ENCODE peak calls at places on chromosome 1, in five cellular contexts. W, Z, F, Y and S are unnamed samples.

GRCh38 chr1:209318302-209319056 is 265.0 kb upstream of the CAMK1G start:
- DNase-seq in W (no peak), Z (no peak), F (peak), Y (no peak), S (no peak)

GRCh38 chr1:239025997-239026694 is 360.2 kb upstream of the CHRM3 start:
- DNase-seq in W (no peak), Z (no peak), F (no peak), Y (no peak), S (no peak)

GRCh38 chr1:53172751-53173498 is 23.7 kb upstream of the CPT2 start:
- DNase-seq in W (no peak), Z (no peak), F (no peak), Y (no peak), S (no peak)

GRCh38 chr1:150999051-150999674 is 7.5 kb downstream of the MINDY1 start:
- DNase-seq in W (peak), Z (no peak), F (peak), Y (no peak), S (no peak)

GRCh38 chr1:157363660-157364140 is 188.6 kb downstream of the FCRL5 start:
- DNase-seq in W (peak), Z (peak), F (no peak), Y (no peak), S (no peak)

GRCh38 chr1:39159224-39160036 is 45.1 kb upstream of the MACF1 start:
- DNase-seq in W (no peak), Z (peak), F (peak), Y (no peak), S (no peak)

GRCh38 chr1:154337253-154337894 is 12.0 kb downstream of the ATP8B2 start:
- DNase-seq in W (no peak), Z (no peak), F (no peak), Y (no peak), S (no peak)

GRCh38 chr1:3753656-3754454 is 1.6 kb downstream of the CCDC27 start:
- DNase-seq in W (no peak), Z (no peak), F (no peak), Y (no peak), S (no peak)

GRCh38 chr1:44805311-44806024 is 1.7 kb downstream of the DYNLT4 start:
- DNase-seq in W (peak), Z (peak), F (no peak), Y (no peak), S (no peak)

GRCh38 chr1:50667710-50668356 is 244.6 kb upstream of the DMRTA2 start:
- DNase-seq in W (no peak), Z (no peak), F (peak), Y (no peak), S (no peak)

GRCh38 chr1:87194856-87195255 is 133.8 kb upstream of the LMO4 start:
- DNase-seq in W (no peak), Z (no peak), F (no peak), Y (no peak), S (no peak)

GRCh38 chr1:214514032-214514818 is 37.2 kb downstream of the PTPN14 start:
- DNase-seq in W (no peak), Z (no peak), F (peak), Y (no peak), S (no peak)

GRCh38 chr1:11568687-11569086 is 85.5 kb downstream of the FBXO2 start:
- DNase-seq in W (no peak), Z (no peak), F (peak), Y (no peak), S (no peak)

GRCh38 chr1:111660204-111661150 is 40.9 kb downstream of the RAP1A start:
- DNase-seq in W (no peak), Z (no peak), F (no peak), Y (no peak), S (no peak)

GRCh38 chr1:33010946-33011731 is 25.5 kb downstream of the AK2 start:
- DNase-seq in W (no peak), Z (no peak), F (peak), Y (peak), S (no peak)

GRCh38 chr1:146032613-146033219 is 11.2 kb upstream of the HJV start:
- DNase-seq in W (no peak), Z (no peak), F (peak), Y (no peak), S (no peak)

GRCh38 chr1:32933742-32934322 is 30.8 kb downstream of the RNF19B start:
- DNase-seq in W (no peak), Z (no peak), F (no peak), Y (peak), S (no peak)

GRCh38 chr1:46248122-46248920 is 758 bp downstream of the RAD54L start:
- DNase-seq in W (peak), Z (peak), F (no peak), Y (no peak), S (peak)

GRCh38 chr1:198677027-198677426 is 38.2 kb downstream of the PTPRC start:
- DNase-seq in W (no peak), Z (no peak), F (peak), Y (no peak), S (no peak)

GRCh38 chr1:151060241-151061011 is at the start of gene MLLT11:
- DNase-seq in W (peak), Z (peak), F (peak), Y (peak), S (no peak)

GRCh38 chr1:31216016-31216415 is 23.7 kb downstream of the NKAIN1 start:
- DNase-seq in W (no peak), Z (peak), F (peak), Y (peak), S (no peak)

GRCh38 chr1:157932082-157932481 is 61.4 kb upstream of the KIRREL1 start:
- DNase-seq in W (no peak), Z (no peak), F (peak), Y (no peak), S (no peak)

GRCh38 chr1:151843398-151843797 is 3.8 kb upstream of the C2CD4D start:
- DNase-seq in W (no peak), Z (no peak), F (no peak), Y (no peak), S (no peak)

GRCh38 chr1:235996048-235996785 is 68.7 kb downstream of the NID1 start:
- DNase-seq in W (no peak), Z (no peak), F (no peak), Y (no peak), S (no peak)

GRCh38 chr1:147843486-147843885 is 59.1 kb upstream of the GJA8 start:
- DNase-seq in W (no peak), Z (no peak), F (no peak), Y (no peak), S (no peak)

GRCh38 chr1:210467440-210468040 is 138.8 kb downstream of the HHAT start:
- DNase-seq in W (no peak), Z (no peak), F (no peak), Y (no peak), S (no peak)

GRCh38 chr1:59947047-59947938 is 20.7 kb upstream of the CYP2J2 start:
- DNase-seq in W (peak), Z (peak), F (peak), Y (peak), S (peak)

GRCh38 chr1:217586586-217586985 is 44.3 kb downstream of the GPATCH2 start:
- DNase-seq in W (no peak), Z (no peak), F (peak), Y (no peak), S (no peak)

GRCh38 chr1:183655562-183656075 is 2.5 kb upstream of the APOBEC4 start:
- DNase-seq in W (peak), Z (peak), F (peak), Y (peak), S (peak)

GRCh38 chr1:221693087-221693486 is 48.8 kb downstream of the DUSP10 start:
- DNase-seq in W (no peak), Z (no peak), F (no peak), Y (no peak), S (no peak)

GRCh38 chr1:27117733-27118439 is 37.0 kb downstream of the SLC9A1 start:
- DNase-seq in W (no peak), Z (no peak), F (peak), Y (no peak), S (no peak)

GRCh38 chr1:220451541-220451940 is 76.4 kb upstream of the MARK1 start:
- DNase-seq in W (no peak), Z (no peak), F (no peak), Y (no peak), S (no peak)

GRCh38 chr1:170800243-170800642 is 135.1 kb upstream of the MROH9 start:
- DNase-seq in W (no peak), Z (no peak), F (no peak), Y (no peak), S (no peak)

GRCh38 chr1:49104575-49104974 is 327.9 kb upstream of the BEND5 start:
- DNase-seq in W (no peak), Z (no peak), F (no peak), Y (no peak), S (no peak)

GRCh38 chr1:154972517-154973343 is 1.8 kb upstream of the CKS1B start:
- DNase-seq in W (no peak), Z (peak), F (peak), Y (peak), S (no peak)

GRCh38 chr1:62941780-62942179 is 157.8 kb downstream of the ATG4C start:
- DNase-seq in W (no peak), Z (no peak), F (no peak), Y (no peak), S (no peak)

GRCh38 chr1:235156265-235156664 is 4.8 kb downstream of the RBM34 start:
- DNase-seq in W (no peak), Z (no peak), F (no peak), Y (no peak), S (no peak)

GRCh38 chr1:201131398-201131797 is 4.4 kb upstream of the ASCL5 start:
- DNase-seq in W (no peak), Z (no peak), F (no peak), Y (no peak), S (no peak)

GRCh38 chr1:110829955-110830553 is 42.9 kb upstream of the CD53 start:
- DNase-seq in W (no peak), Z (no peak), F (no peak), Y (no peak), S (no peak)